ENCODE peak calls at places on chromosome 15, in six cellular contexts. D is A549, M is endothelial cell of umbilical vein, J is K562, Z is HepG2, P is GM12878. W is an unnamed sample.

GRCh38 chr15:53962646-53963561 is 15.3 kb upstream of the UNC13C start:
- DNase-seq in D (peak), M (peak), J (no peak), Z (peak), P (no peak), W (peak)

GRCh38 chr15:87082576-87082975 is 1002.9 kb downstream of the AGBL1 start:
- DNase-seq in D (no peak), M (no peak), J (no peak), Z (no peak), P (no peak), W (no peak)

GRCh38 chr15:29457729-29458128 is 188.1 kb upstream of the NSMCE3 start:
- DNase-seq in D (no peak), M (no peak), J (no peak), Z (no peak), P (no peak), W (no peak)

GRCh38 chr15:67196672-67197363 is 57.6 kb downstream of the AAGAB start:
- DNase-seq in D (peak), M (peak), J (peak), Z (no peak), P (no peak), W (no peak)

GRCh38 chr15:68424754-68425390 is 7.1 kb downstream of the ITGA11 start:
- DNase-seq in D (no peak), M (no peak), J (no peak), Z (no peak), P (no peak), W (no peak)

GRCh38 chr15:40858706-40859105 is 14.9 kb downstream of the SPINT1 start:
- DNase-seq in D (no peak), M (no peak), J (no peak), Z (no peak), P (no peak), W (no peak)

GRCh38 chr15:92624401-92624991 is 31.1 kb downstream of the FAM174B start:
- DNase-seq in D (no peak), M (peak), J (no peak), Z (no peak), P (no peak), W (no peak)

GRCh38 chr15:48974865-48975264 is 11.1 kb upstream of the SHC4 start:
- DNase-seq in D (peak), M (peak), J (peak), Z (no peak), P (no peak), W (peak)

GRCh38 chr15:58666957-58667356 is 82.5 kb downstream of the ADAM10 start:
- DNase-seq in D (peak), M (peak), J (no peak), Z (no peak), P (no peak), W (no peak)

GRCh38 chr15:79680721-79681120 is 216.1 kb downstream of the MTHFS start:
- DNase-seq in D (peak), M (peak), J (no peak), Z (no peak), P (peak), W (no peak)

GRCh38 chr15:28911295-28911979 is 25.7 kb downstream of the APBA2 start:
- DNase-seq in D (no peak), M (no peak), J (peak), Z (no peak), P (no peak), W (no peak)

GRCh38 chr15:26864664-26865191 is 2.1 kb upstream of the GABRA5 start:
- DNase-seq in D (peak), M (peak), J (peak), Z (no peak), P (no peak), W (peak)

GRCh38 chr15:63530235-63530634 is 25.8 kb downstream of the USP3 start:
- DNase-seq in D (no peak), M (no peak), J (no peak), Z (no peak), P (no peak), W (no peak)

GRCh38 chr15:76116138-76116885 is 56.5 kb downstream of the TMEM266 start:
- DNase-seq in D (no peak), M (no peak), J (no peak), Z (no peak), P (no peak), W (no peak)

GRCh38 chr15:65634381-65634780 is 12.6 kb downstream of the SLC24A1 start:
- DNase-seq in D (peak), M (no peak), J (no peak), Z (no peak), P (no peak), W (no peak)

GRCh38 chr15:98000249-98001203 is 40.0 kb downstream of the ARRDC4 start:
- DNase-seq in D (no peak), M (no peak), J (no peak), Z (no peak), P (no peak), W (no peak)

GRCh38 chr15:67836477-67836876 is 3.4 kb downstream of the RNU6-1 start:
- DNase-seq in D (peak), M (peak), J (peak), Z (no peak), P (no peak), W (peak)

GRCh38 chr15:26023691-26024090 is 160.6 kb upstream of the ATP10A start:
- DNase-seq in D (no peak), M (no peak), J (no peak), Z (no peak), P (no peak), W (no peak)

GRCh38 chr15:67967871-67968423 is 86.2 kb upstream of the PIAS1 start:
- DNase-seq in D (no peak), M (peak), J (peak), Z (no peak), P (no peak), W (peak)

GRCh38 chr15:99126195-99126594 is 21.3 kb downstream of the SYNM start:
- DNase-seq in D (no peak), M (no peak), J (no peak), Z (no peak), P (no peak), W (no peak)

GRCh38 chr15:101179341-101180153 is 72.3 kb downstream of the CHSY1 start:
- DNase-seq in D (no peak), M (no peak), J (no peak), Z (no peak), P (no peak), W (no peak)

GRCh38 chr15:57961919-57962318 is 103.6 kb downstream of the ALDH1A2 start:
- DNase-seq in D (no peak), M (no peak), J (no peak), Z (no peak), P (no peak), W (no peak)

GRCh38 chr15:95760508-95760907 is 570.0 kb upstream of the NR2F2 start:
- DNase-seq in D (peak), M (peak), J (peak), Z (peak), P (no peak), W (peak)

GRCh38 chr15:36156855-36157521 is 422.4 kb upstream of the CDIN1 start:
- DNase-seq in D (peak), M (no peak), J (no peak), Z (peak), P (no peak), W (no peak)

GRCh38 chr15:41851755-41852370 is 13.2 kb downstream of the PLA2G4B start:
- DNase-seq in D (no peak), M (no peak), J (no peak), Z (no peak), P (no peak), W (no peak)

GRCh38 chr15:65576669-65577068 is 34.3 kb downstream of the INTS14 start:
- DNase-seq in D (no peak), M (peak), J (no peak), Z (no peak), P (no peak), W (no peak)

GRCh38 chr15:60392601-60392985 is 5.2 kb downstream of the ANXA2 start:
- DNase-seq in D (peak), M (peak), J (no peak), Z (peak), P (no peak), W (no peak)

GRCh38 chr15:60395276-60396011 is 2.3 kb downstream of the ANXA2 start:
- DNase-seq in D (no peak), M (no peak), J (no peak), Z (no peak), P (no peak), W (peak)

GRCh38 chr15:60391722-60392340 is 6.0 kb downstream of the ANXA2 start:
- DNase-seq in D (no peak), M (no peak), J (no peak), Z (no peak), P (no peak), W (no peak)

GRCh38 chr15:60390931-60391501 is 6.8 kb downstream of the ANXA2 start:
- DNase-seq in D (peak), M (peak), J (peak), Z (peak), P (no peak), W (peak)

GRCh38 chr15:60392986-60393811 is 4.6 kb downstream of the ANXA2 start:
- DNase-seq in D (peak), M (peak), J (peak), Z (peak), P (no peak), W (peak)
- TF ChIP-seq MYC in D (no peak), M (no peak), J (no peak), Z (peak), P (no peak), W (no peak)

GRCh38 chr15:88606437-88606794 is 14.7 kb upstream of the AEN start:
- DNase-seq in D (no peak), M (no peak), J (no peak), Z (no peak), P (no peak), W (no peak)
- TF ChIP-seq MYC in D (no peak), M (no peak), J (no peak), Z (no peak), P (no peak), W (no peak)

GRCh38 chr15:72113347-72114031 is 4.5 kb downstream of the MYO9A start:
- DNase-seq in D (no peak), M (no peak), J (no peak), Z (no peak), P (no peak), W (no peak)
- TF ChIP-seq MYC in D (no peak), M (no peak), J (no peak), Z (no peak), P (no peak), W (no peak)

DNA sequence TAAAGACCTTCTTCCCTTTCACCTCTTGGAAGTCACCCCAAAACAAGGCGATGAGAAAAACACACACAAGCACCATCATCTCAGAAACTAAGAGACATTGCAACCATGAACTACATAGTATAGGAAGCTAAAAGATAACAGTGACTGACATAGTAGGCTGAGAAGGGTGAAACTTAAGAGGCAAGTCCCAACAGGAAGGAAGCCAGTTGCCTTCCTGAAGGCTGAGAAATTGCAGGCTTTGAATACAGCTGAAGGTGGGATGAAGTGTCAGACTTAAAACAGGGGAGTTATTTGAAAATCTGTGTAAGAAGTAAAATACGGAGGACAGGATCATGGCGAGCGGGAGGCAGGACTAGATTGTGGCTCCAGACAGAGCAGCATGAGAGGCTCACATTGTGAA is 27.8 kb downstream of the SLC27A2 start:
- DNase-seq in D (no peak), M (no peak), J (no peak), Z (no peak), P (no peak), W (no peak)
- TF ChIP-seq MYC in D (no peak), M (no peak), J (no peak), Z (no peak), P (no peak), W (no peak)

W was measured in NB4.